ENCODE peak calls at places on chromosome 9, in eight cellular contexts. V is posterior cingulate gyrus, O is SHP77, R is NAMALWA, P is kidney glomerular epithelial cell, I is NCI-H524, X is nephron progenitor cell, Z is right lobe of liver. G is an unnamed sample.

GRCh38 chr9:101354765-101355708 is 29.8 kb downstream of the BAAT start:
- DNase-seq in X (no peak), Z (no peak), P (no peak), R (no peak), O (no peak), V (no peak), I (no peak), G (no peak)

GRCh38 chr9:125815568-125815967 is 68.4 kb downstream of the PBX3 start:
- DNase-seq in I (no peak), Z (no peak), X (no peak), O (no peak), R (no peak), P (peak; percentile 19), V (no peak), G (no peak)

GRCh38 chr9:81596671-81597426 is 92.5 kb downstream of the TLE1 start:
- DNase-seq in X (no peak), O (no peak), Z (no peak), I (peak; percentile 5), R (peak; percentile 31), V (no peak), P (peak; percentile 10), G (no peak)

GRCh38 chr9:136710543-136710942 is 1.8 kb upstream of the DIPK1B start:
- DNase-seq in R (no peak), I (no peak), O (no peak), X (no peak), Z (no peak), P (no peak), V (no peak), G (no peak)

GRCh38 chr9:134475051-134475790 is 149.0 kb downstream of the RXRA start:
- DNase-seq in P (no peak), I (no peak), R (no peak), V (no peak), X (no peak), O (no peak), Z (no peak), G (no peak)

GRCh38 chr9:72980183-72980582 is 27.3 kb upstream of the ALDH1A1 start:
- DNase-seq in P (no peak), I (no peak), X (no peak), V (no peak), Z (no peak), O (no peak), R (no peak), G (no peak)

GRCh38 chr9:128056887-128057723 is 10.0 kb downstream of the NAIF1 start:
- DNase-seq in Z (no peak), P (no peak), O (peak; percentile 84), R (no peak), I (no peak), V (no peak), X (no peak), G (peak; percentile 31)

GRCh38 chr9:2420488-2421056 is 201.0 kb upstream of the VLDLR start:
- DNase-seq in X (no peak), P (no peak), R (no peak), Z (no peak), I (no peak), V (no peak), O (no peak), G (peak; percentile 70)

GRCh38 chr9:105954517-105954916 is 260.2 kb downstream of the TMEM38B start:
- DNase-seq in X (no peak), Z (no peak), O (no peak), I (no peak), R (no peak), V (no peak), P (no peak), G (no peak)

GRCh38 chr9:107175039-107175438 is 108.0 kb upstream of the RAD23B start:
- DNase-seq in Z (peak; percentile 60), V (no peak), P (no peak), X (no peak), O (no peak), I (no peak), R (no peak), G (no peak)

GRCh38 chr9:72557549-72557948 is 36.1 kb downstream of the TMC1 start:
- DNase-seq in V (no peak), P (peak; percentile 77), Z (no peak), O (no peak), R (no peak), I (no peak), X (peak; percentile 2), G (no peak)

GRCh38 chr9:123425836-123426365 is 69.9 kb downstream of the CRB2 start:
- DNase-seq in Z (no peak), R (no peak), I (no peak), O (no peak), V (no peak), X (no peak), P (no peak), G (no peak)

GRCh38 chr9:128211551-128212281 is 8.5 kb downstream of the DNM1 start:
- DNase-seq in R (no peak), Z (peak; percentile 67), I (no peak), P (peak; percentile 97), O (no peak), X (no peak), V (no peak), G (no peak)

GRCh38 chr9:77647659-77648457 is at the start of gene GNA14:
- DNase-seq in Z (peak; percentile 60), R (no peak), O (no peak), I (no peak), V (no peak), X (no peak), P (no peak), G (no peak)

GRCh38 chr9:127509261-127509954 is 58.1 kb downstream of the LRSAM1 start:
- DNase-seq in V (no peak), Z (no peak), O (no peak), P (no peak), R (no peak), I (no peak), X (no peak), G (no peak)

GRCh38 chr9:14515564-14516198 is 177.6 kb downstream of the ZDHHC21 start:
- DNase-seq in O (peak; percentile 69), I (peak; percentile 65), X (peak; percentile 7), V (no peak), Z (no peak), P (no peak), R (no peak), G (peak; percentile 98)

GRCh38 chr9:98342819-98343208 is 87.4 kb upstream of the TBC1D2 start:
- DNase-seq in I (peak; percentile 53), V (no peak), R (no peak), P (no peak), O (no peak), Z (no peak), X (no peak), G (no peak)

GRCh38 chr9:114558027-114558675 is 29.4 kb upstream of the ATP6V1G1 start:
- DNase-seq in P (no peak), I (no peak), X (peak; percentile 12), R (no peak), Z (no peak), O (no peak), V (no peak), G (no peak)

G was measured in NCI-H1092.